ENCODE peak calls at places on chromosomes 11 and 22, in six cellular contexts. A, T, N, P, Z and K are unnamed samples.

GRCh38 chr11:76221365-76221764 is 15.1 kb upstream of the WNT11 start:
- DNase-seq in Z (no peak), A (no peak), P (no peak), N (no peak), T (no peak), K (no peak)

GRCh38 chr11:76793834-76794291 is 10.7 kb downstream of the TSKU start:
- DNase-seq in P (no peak), T (no peak), N (no peak), A (peak; percentile 49), Z (no peak), K (no peak)

GRCh38 chr11:73248526-73249185 is 23.5 kb upstream of the P2RY6 start:
- DNase-seq in T (no peak), A (peak; percentile 1), N (no peak), Z (no peak), P (no peak), K (no peak)

GRCh38 chr11:31643831-31644230 is 134.3 kb downstream of the ELP4 start:
- DNase-seq in N (no peak), Z (no peak), P (no peak), T (no peak), A (no peak), K (no peak)

GRCh38 chr11:62413060-62413696 is 5.7 kb upstream of the SCGB1A1 start:
- DNase-seq in Z (no peak), P (no peak), A (no peak), N (no peak), T (no peak), K (no peak)

GRCh38 chr11:134655189-134655937 is 243.3 kb upstream of the B3GAT1 start:
- DNase-seq in P (no peak), Z (no peak), N (no peak), A (no peak), T (no peak), K (no peak)

GRCh38 chr22:32020117-32020516 is 22.9 kb upstream of the SLC5A1 start:
- DNase-seq in A (no peak), T (no peak), P (no peak), Z (no peak), N (no peak), K (no peak)

GRCh38 chr11:134069426-134069921 is 602 bp downstream of the JAM3 start:
- DNase-seq in A (no peak), N (no peak), P (no peak), Z (peak; percentile 19), T (no peak), K (peak; percentile 14)

GRCh38 chr11:43969543-43969942 is 27.1 kb downstream of the C11orf96 start:
- DNase-seq in A (no peak), P (no peak), N (no peak), T (no peak), Z (no peak), K (no peak)

GRCh38 chr11:74685905-74686304 is 45.3 kb downstream of the CHRDL2 start:
- DNase-seq in N (no peak), Z (peak; percentile 21), T (no peak), A (peak; percentile 9), P (no peak), K (no peak)

GRCh38 chr11:3877252-3878035 is 22.0 kb downstream of the STIM1 start:
- DNase-seq in Z (no peak), A (no peak), T (no peak), P (no peak), N (no peak), K (no peak)

GRCh38 chr11:87265132-87265531 is 227.4 kb downstream of the TMEM135 start:
- DNase-seq in T (no peak), A (no peak), P (no peak), N (no peak), Z (no peak), K (no peak)

GRCh38 chr11:85955531-85955930 is 100.3 kb downstream of the CCDC83 start:
- DNase-seq in Z (no peak), T (no peak), P (no peak), A (no peak), N (no peak), K (no peak)

GRCh38 chr11:78161937-78162336 is 22.5 kb upstream of the ALG8 start:
- DNase-seq in T (no peak), P (no peak), Z (no peak), A (no peak), N (no peak), K (no peak)

GRCh38 chr22:45526263-45526662 is 23.6 kb downstream of the FBLN1 start:
- DNase-seq in N (no peak), P (no peak), A (no peak), T (no peak), Z (no peak), K (no peak)

GRCh38 chr11:127791844-127792243 is 791.3 kb upstream of the KIRREL3 start:
- DNase-seq in A (no peak), Z (no peak), P (no peak), N (no peak), T (no peak), K (no peak)

GRCh38 chr11:7279676-7280075 is 28.0 kb downstream of the SYT9 start:
- DNase-seq in T (no peak), Z (no peak), A (no peak), P (no peak), N (no peak), K (no peak)